ENCODE peak calls at places on chromosomes 7 and 10, in four cellular contexts. F, L, V and C are unnamed samples.

GRCh38 chr10:14605231-14605925 is 169.3 kb downstream of the FAM107B start:
- DNase-seq in F (peak), V (no peak), L (peak), C (no peak)

GRCh38 chr7:79454325-79454960 is 976 bp upstream of the MAGI2 start:
- DNase-seq in V (no peak), F (no peak), L (no peak), C (no peak)

GRCh38 chr7:4683884-4684565 is 1.9 kb downstream of the FOXK1 start:
- DNase-seq in F (no peak), L (peak), V (peak), C (peak)

GRCh38 chr7:30771859-30772429 is 727 bp downstream of the MINDY4 start:
- DNase-seq in V (peak), F (no peak), L (no peak), C (no peak)

GRCh38 chr10:42753126-42753506 is 29.5 kb upstream of the BMS1 start:
- DNase-seq in L (no peak), V (peak), F (peak), C (peak)

GRCh38 chr7:149662591-149663095 is 110.7 kb downstream of the ZNF467 start:
- DNase-seq in F (peak), V (peak), L (peak), C (peak)

GRCh38 chr10:27537166-27537565 is 33.1 kb downstream of the RAB18 start:
- DNase-seq in L (no peak), F (no peak), V (no peak), C (no peak)

GRCh38 chr7:134630890-134631289 is 15.8 kb upstream of the BPGM start:
- DNase-seq in L (no peak), F (no peak), V (no peak), C (no peak)

GRCh38 chr10:110365356-110366143 is 60.8 kb upstream of the SMNDC1 start:
- DNase-seq in L (no peak), V (no peak), F (no peak), C (no peak)

GRCh38 chr7:134686782-134687181 is 40.1 kb downstream of the BPGM start:
- DNase-seq in V (no peak), L (no peak), F (no peak), C (no peak)

GRCh38 chr7:133796778-133797177 is 330.4 kb upstream of the LRGUK start:
- DNase-seq in L (no peak), F (no peak), V (no peak), C (no peak)

GRCh38 chr10:125468273-125468672 is 214.7 kb downstream of the TEX36 start:
- DNase-seq in V (no peak), L (no peak), F (no peak), C (no peak)

GRCh38 chr10:69902835-69903535 is 101.3 kb downstream of the COL13A1 start:
- DNase-seq in L (no peak), V (no peak), F (no peak), C (no peak)

GRCh38 chr10:58241346-58241745 is 26.3 kb downstream of the IPMK start:
- DNase-seq in V (no peak), F (no peak), L (no peak), C (no peak)

GRCh38 chr10:99435986-99436633 is 5.7 kb upstream of the GOT1 start:
- DNase-seq in L (peak), F (peak), V (peak), C (peak)

GRCh38 chr10:85606401-85606800 is 760.2 kb downstream of the GRID1 start:
- DNase-seq in L (no peak), F (no peak), V (no peak), C (no peak)

GRCh38 chr10:79488303-79488702 is 24.0 kb upstream of the EIF5AL1 start:
- DNase-seq in F (peak), L (no peak), V (no peak), C (no peak)

GRCh38 chr10:131668903-131669302 is 231.9 kb upstream of the PPP2R2D start:
- DNase-seq in V (no peak), F (no peak), L (no peak), C (no peak)

GRCh38 chr7:12067156-12067831 is 143.8 kb upstream of the TMEM106B start:
- DNase-seq in L (peak), F (peak), V (peak), C (no peak)

GRCh38 chr7:128917061-128917460 is 6.6 kb upstream of the KCP start:
- DNase-seq in V (no peak), L (no peak), F (no peak), C (no peak)

GRCh38 chr7:28957822-28958234 is 302 bp downstream of the TRIL start:
- DNase-seq in F (no peak), V (no peak), L (no peak), C (no peak)

GRCh38 chr10:114343623-114344306 is 60.5 kb downstream of the AFAP1L2 start:
- DNase-seq in F (no peak), V (no peak), L (no peak), C (no peak)

GRCh38 chr7:2735744-2736143 is 47.7 kb downstream of the AMZ1 start:
- DNase-seq in L (no peak), F (no peak), V (no peak), C (no peak)

GRCh38 chr10:74047871-74048270 is 50.0 kb downstream of the VCL start:
- DNase-seq in L (no peak), V (no peak), F (no peak), C (no peak)

GRCh38 chr10:47113907-47114500 is 186.0 kb upstream of the GDF10 start:
- DNase-seq in F (no peak), V (no peak), L (no peak), C (no peak)

GRCh38 chr10:93820434-93820833 is 62.7 kb downstream of the LGI1 start:
- DNase-seq in V (no peak), L (no peak), F (no peak), C (no peak)

GRCh38 chr7:34747842-34748241 is 89.8 kb downstream of the NPSR1 start:
- DNase-seq in L (no peak), F (no peak), V (no peak), C (no peak)

GRCh38 chr7:30176463-30177090 is 41.8 kb downstream of the MTURN start:
- DNase-seq in V (no peak), L (no peak), F (no peak), C (no peak)

GRCh38 chr7:33558961-33559710 is 346.2 kb upstream of the BMPER start:
- DNase-seq in F (no peak), L (no peak), V (no peak), C (no peak)

GRCh38 chr10:3179174-3179573 is 6.6 kb upstream of the PITRM1 start:
- DNase-seq in F (no peak), L (no peak), V (no peak), C (no peak)

GRCh38 chr7:73602721-73603651 is 21.3 kb downstream of the MLXIPL start:
- DNase-seq in F (no peak), V (no peak), L (no peak), C (no peak)

GRCh38 chr10:101769541-101770180 is 6.3 kb downstream of the FGF8 start:
- DNase-seq in V (no peak), L (no peak), F (no peak), C (no peak)

GRCh38 chr7:131556055-131556911 is at the start of gene PODXL:
- DNase-seq in L (no peak), F (no peak), V (peak), C (no peak)

GRCh38 chr7:17598305-17598704 is 299.9 kb downstream of the AHR start:
- DNase-seq in L (no peak), V (no peak), F (no peak), C (no peak)

GRCh38 chr10:3902054-3902808 is 117.2 kb upstream of the KLF6 start:
- DNase-seq in L (peak), F (no peak), V (no peak), C (no peak)

GRCh38 chr7:146054909-146055308 is 61.7 kb upstream of the CNTNAP2 start:
- DNase-seq in V (no peak), L (no peak), F (no peak), C (no peak)

GRCh38 chr7:154928136-154929005 is 74.6 kb downstream of the PAXIP1 start:
- DNase-seq in F (peak), V (peak), L (peak), C (peak)
- H3K27ac ChIP-seq in F (peak), V (peak), L (peak), C (peak)

DNA sequence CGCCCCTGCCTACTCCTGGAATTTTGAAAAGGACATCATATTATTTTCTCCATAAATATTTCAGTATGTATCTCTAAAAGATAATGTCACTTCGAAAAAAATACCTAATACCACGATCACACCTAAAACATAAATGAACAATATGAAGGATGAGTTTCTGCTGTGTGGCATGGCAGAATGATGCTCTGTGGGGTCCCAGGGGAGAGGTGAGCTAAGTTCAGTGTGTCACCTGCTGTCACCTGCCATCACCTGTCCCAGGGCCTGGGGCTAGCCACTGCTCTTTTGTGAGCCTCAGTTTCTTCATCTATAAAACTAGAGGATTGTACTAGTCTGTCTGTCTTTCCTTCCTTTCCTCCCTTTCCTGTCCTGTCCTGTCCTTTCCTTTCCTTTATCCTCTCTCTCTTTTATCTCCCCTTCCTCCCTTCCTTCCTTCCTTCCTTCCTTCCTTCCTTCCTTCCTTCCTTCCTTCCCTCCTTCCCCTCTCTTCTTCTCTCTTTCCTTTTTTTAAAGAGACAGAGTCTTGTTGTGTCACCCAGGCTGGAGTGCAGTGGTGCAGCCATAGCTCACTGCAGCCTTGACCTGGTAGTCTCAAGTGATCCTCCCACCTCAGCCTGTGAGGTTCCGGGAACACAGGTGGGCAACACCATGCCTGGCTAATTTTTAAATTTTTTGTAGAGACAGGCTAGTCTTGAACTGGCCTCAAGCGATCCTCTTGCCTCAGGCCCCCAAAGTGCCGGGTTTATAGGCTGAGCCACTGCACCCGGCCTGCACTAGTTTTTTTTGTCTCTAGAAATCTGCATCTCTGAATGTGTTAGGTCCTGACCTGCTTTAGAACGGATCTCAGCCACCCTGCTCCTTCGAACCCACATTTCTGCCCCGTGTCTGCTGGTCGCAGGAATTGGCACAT is 43.1 kb downstream of the CUX1 start:
- DNase-seq in V (no peak), L (no peak), F (no peak), C (no peak)
- H3K4me3 ChIP-seq in V (no peak), L (no peak), F (no peak), C (no peak)

DNA sequence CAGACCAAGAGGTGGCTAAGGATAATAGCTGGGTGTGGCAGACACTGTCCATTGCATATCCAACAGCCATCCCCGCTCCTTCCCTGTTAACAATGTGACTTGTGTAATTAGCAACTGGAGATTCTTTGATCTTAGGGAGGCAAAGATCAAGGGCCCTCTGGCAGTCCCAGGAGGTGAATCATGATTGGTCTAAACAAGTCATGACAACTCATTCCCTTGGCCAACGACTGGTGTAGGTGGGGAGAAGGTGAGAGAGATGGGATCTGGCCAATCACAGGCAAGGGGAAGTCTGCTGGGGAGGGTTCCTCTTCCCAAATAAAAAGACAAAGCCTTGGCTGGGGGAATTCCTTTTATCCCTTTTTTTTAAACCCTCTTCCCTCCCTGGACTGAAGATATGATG is 46.2 kb upstream of the COMTD1 start:
- DNase-seq in L (peak), F (no peak), V (no peak), C (no peak)
- TF ChIP-seq TCF7L2 in L (no peak), F (peak), V (no peak), C (no peak)

GRCh38 chr10:43959364-43959763 is 310.7 kb upstream of the ZNF32 start:
- DNase-seq in F (no peak), L (no peak), V (no peak), C (no peak)

GRCh38 chr10:43959854-43960415 is 311.3 kb upstream of the ZNF32 start:
- DNase-seq in L (no peak), F (no peak), V (no peak), C (no peak)

GRCh38 chr10:43958964-43959363 is 310.3 kb upstream of the ZNF32 start:
- DNase-seq in L (no peak), F (no peak), V (no peak), C (no peak)

GRCh38 chr10:43957267-43958070 is 308.8 kb upstream of the ZNF32 start:
- DNase-seq in F (no peak), L (no peak), V (no peak), C (no peak)

GRCh38 chr10:43958071-43958432 is 309.4 kb upstream of the ZNF32 start:
- DNase-seq in L (no peak), F (no peak), V (no peak), C (no peak)
- H3K27ac ChIP-seq in L (no peak), F (no peak), V (no peak), C (no peak)